ENCODE peak calls at places on chromosome 9, in eight cellular contexts. One of them, this sample, is unnamed.

GRCh38 chr9:133505901-133506652 is 18.7 kb downstream of the MYMK start:
- DNase-seq in adrenal gland: peak; percentile 67
- DNase-seq in heart left ventricle: peak; percentile 88
- DNase-seq in cardiac muscle cell: peak; percentile 98
- DNase-seq in pancreas: no peak
- DNase-seq in sigmoid colon: no peak
- DNase-seq in testis: peak; percentile 69
- DNase-seq in left ventricle myocardium inferior: peak; percentile 84
- DNase-seq in this sample: no peak

GRCh38 chr9:37650873-37651768 is at the start of gene FRMPD1:
- DNase-seq in adrenal gland: peak; percentile 71
- DNase-seq in heart left ventricle: peak; percentile 61
- DNase-seq in cardiac muscle cell: peak; percentile 51
- DNase-seq in pancreas: peak; percentile 73
- DNase-seq in sigmoid colon: peak; percentile 74
- DNase-seq in testis: peak; percentile 62
- DNase-seq in left ventricle myocardium inferior: peak; percentile 65
- DNase-seq in this sample: peak; percentile 89

GRCh38 chr9:16671591-16672137 is 198.8 kb downstream of the BNC2 start:
- DNase-seq in adrenal gland: no peak
- DNase-seq in heart left ventricle: no peak
- DNase-seq in cardiac muscle cell: peak; percentile 63
- DNase-seq in pancreas: no peak
- DNase-seq in sigmoid colon: no peak
- DNase-seq in testis: no peak
- DNase-seq in left ventricle myocardium inferior: no peak
- DNase-seq in this sample: no peak

GRCh38 chr9:76634356-76635054 is 129.7 kb upstream of the PCA3 start:
- DNase-seq in adrenal gland: no peak
- DNase-seq in heart left ventricle: no peak
- DNase-seq in cardiac muscle cell: peak; percentile 77
- DNase-seq in pancreas: no peak
- DNase-seq in sigmoid colon: no peak
- DNase-seq in testis: no peak
- DNase-seq in left ventricle myocardium inferior: no peak
- DNase-seq in this sample: no peak

GRCh38 chr9:126386088-126386487 is 59.5 kb downstream of the MVB12B start:
- DNase-seq in adrenal gland: peak; percentile 53
- DNase-seq in heart left ventricle: no peak
- DNase-seq in cardiac muscle cell: peak; percentile 27
- DNase-seq in pancreas: no peak
- DNase-seq in sigmoid colon: no peak
- DNase-seq in testis: peak; percentile 67
- DNase-seq in left ventricle myocardium inferior: no peak
- DNase-seq in this sample: peak; percentile 30

GRCh38 chr9:133460405-133461175 is 812 bp downstream of the CACFD1 start:
- DNase-seq in adrenal gland: peak; percentile 86
- DNase-seq in heart left ventricle: peak; percentile 49
- DNase-seq in cardiac muscle cell: peak; percentile 43
- DNase-seq in pancreas: peak; percentile 83
- DNase-seq in sigmoid colon: peak; percentile 86
- DNase-seq in testis: peak; percentile 67
- DNase-seq in left ventricle myocardium inferior: no peak
- DNase-seq in this sample: peak; percentile 73

GRCh38 chr9:126491256-126491879 is 122.4 kb upstream of the LMX1B start:
- DNase-seq in adrenal gland: peak; percentile 80
- DNase-seq in heart left ventricle: no peak
- DNase-seq in cardiac muscle cell: peak; percentile 76
- DNase-seq in pancreas: no peak
- DNase-seq in sigmoid colon: no peak
- DNase-seq in testis: peak; percentile 74
- DNase-seq in left ventricle myocardium inferior: no peak
- DNase-seq in this sample: no peak

GRCh38 chr9:21294904-21295538 is 10.1 kb downstream of the IFNA5 start:
- DNase-seq in adrenal gland: no peak
- DNase-seq in heart left ventricle: no peak
- DNase-seq in cardiac muscle cell: no peak
- DNase-seq in pancreas: no peak
- DNase-seq in sigmoid colon: no peak
- DNase-seq in testis: no peak
- DNase-seq in left ventricle myocardium inferior: no peak
- DNase-seq in this sample: no peak

GRCh38 chr9:102072061-102072764 is 333.8 kb upstream of the GRIN3A start:
- DNase-seq in adrenal gland: no peak
- DNase-seq in heart left ventricle: no peak
- DNase-seq in cardiac muscle cell: no peak
- DNase-seq in pancreas: no peak
- DNase-seq in sigmoid colon: no peak
- DNase-seq in testis: no peak
- DNase-seq in left ventricle myocardium inferior: no peak
- DNase-seq in this sample: no peak

GRCh38 chr9:37602817-37603216 is 10.4 kb upstream of the TOMM5 start:
- DNase-seq in adrenal gland: peak; percentile 53
- DNase-seq in heart left ventricle: peak; percentile 65
- DNase-seq in cardiac muscle cell: no peak
- DNase-seq in pancreas: peak; percentile 81
- DNase-seq in sigmoid colon: no peak
- DNase-seq in testis: no peak
- DNase-seq in left ventricle myocardium inferior: peak; percentile 26
- DNase-seq in this sample: no peak

DNA sequence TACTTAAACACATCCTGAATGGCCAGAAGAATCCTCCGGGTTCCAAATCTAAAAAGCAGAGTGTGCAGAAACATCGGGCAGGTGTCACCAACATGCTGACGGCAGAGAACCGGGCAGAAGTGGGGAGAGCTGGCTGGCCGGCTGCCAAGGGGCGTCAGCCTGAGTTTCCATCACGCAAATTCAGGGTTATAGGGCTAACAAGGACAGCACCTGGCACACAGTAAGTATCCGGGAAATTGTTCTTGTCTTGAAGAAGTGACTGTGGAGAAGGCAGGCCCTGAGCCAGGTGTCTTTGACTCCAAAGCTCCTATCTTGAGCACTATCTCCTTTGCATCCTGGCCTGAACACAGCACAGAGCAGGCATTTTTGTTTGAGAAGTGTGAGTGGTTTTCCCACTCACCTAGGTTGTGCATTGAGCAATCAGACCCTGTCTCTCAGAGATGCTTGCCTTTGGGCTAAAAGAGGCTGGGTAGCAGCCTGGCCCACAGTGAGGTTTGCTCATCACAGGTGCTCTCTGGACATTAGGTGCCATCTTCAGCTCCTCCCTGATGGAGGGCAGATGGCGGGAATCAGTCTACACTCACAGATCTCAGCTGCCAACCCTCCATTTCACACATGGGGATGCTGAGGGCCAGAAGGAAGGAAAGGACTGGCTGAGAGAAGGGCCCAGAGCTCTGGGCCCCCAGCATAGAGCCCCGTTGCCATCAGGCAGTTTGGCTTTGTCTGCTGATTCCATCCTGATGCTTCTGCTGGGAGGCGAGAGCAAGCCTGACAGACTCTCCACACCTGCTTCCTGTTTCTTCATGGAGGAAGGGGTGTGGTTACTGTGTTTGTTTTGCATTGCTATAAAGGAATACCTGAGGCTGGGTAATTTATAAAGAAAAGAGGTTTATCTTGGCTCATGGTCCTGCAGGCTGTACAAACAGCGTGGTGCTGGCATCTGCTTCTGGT is 52.8 kb downstream of the WHRN start:
- DNase-seq in adrenal gland: peak; percentile 80
- DNase-seq in heart left ventricle: no peak
- DNase-seq in cardiac muscle cell: peak; percentile 5
- DNase-seq in pancreas: no peak
- DNase-seq in sigmoid colon: no peak
- DNase-seq in testis: no peak
- DNase-seq in left ventricle myocardium inferior: no peak
- DNase-seq in this sample: no peak
- H3K4me3 ChIP-seq in adrenal gland: no peak overlapping the region
- H3K4me3 ChIP-seq in heart left ventricle: no peak overlapping the region
- H3K4me3 ChIP-seq in cardiac muscle cell: no peak overlapping the region
- H3K4me3 ChIP-seq in pancreas: no peak overlapping the region
- H3K4me3 ChIP-seq in sigmoid colon: no peak overlapping the region
- H3K4me3 ChIP-seq in testis: no peak overlapping the region
- H3K4me3 ChIP-seq in left ventricle myocardium inferior: no peak overlapping the region
- H3K4me3 ChIP-seq in this sample: no peak overlapping the region

GRCh38 chr9:12666813-12667212 is 26.4 kb upstream of the TYRP1 start:
- DNase-seq in adrenal gland: no peak
- DNase-seq in heart left ventricle: no peak
- DNase-seq in cardiac muscle cell: peak; percentile 17
- DNase-seq in pancreas: no peak
- DNase-seq in sigmoid colon: no peak
- DNase-seq in testis: no peak
- DNase-seq in left ventricle myocardium inferior: no peak
- DNase-seq in this sample: no peak
- TF ChIP-seq CTCF in adrenal gland: no peak
- TF ChIP-seq CTCF in heart left ventricle: no peak
- TF ChIP-seq CTCF in cardiac muscle cell: peak; percentile 35
- TF ChIP-seq CTCF in pancreas: no peak
- TF ChIP-seq CTCF in sigmoid colon: no peak
- TF ChIP-seq CTCF in testis: no peak
- TF ChIP-seq CTCF in left ventricle myocardium inferior: no peak
- TF ChIP-seq CTCF in this sample: peak; percentile 61

DNA sequence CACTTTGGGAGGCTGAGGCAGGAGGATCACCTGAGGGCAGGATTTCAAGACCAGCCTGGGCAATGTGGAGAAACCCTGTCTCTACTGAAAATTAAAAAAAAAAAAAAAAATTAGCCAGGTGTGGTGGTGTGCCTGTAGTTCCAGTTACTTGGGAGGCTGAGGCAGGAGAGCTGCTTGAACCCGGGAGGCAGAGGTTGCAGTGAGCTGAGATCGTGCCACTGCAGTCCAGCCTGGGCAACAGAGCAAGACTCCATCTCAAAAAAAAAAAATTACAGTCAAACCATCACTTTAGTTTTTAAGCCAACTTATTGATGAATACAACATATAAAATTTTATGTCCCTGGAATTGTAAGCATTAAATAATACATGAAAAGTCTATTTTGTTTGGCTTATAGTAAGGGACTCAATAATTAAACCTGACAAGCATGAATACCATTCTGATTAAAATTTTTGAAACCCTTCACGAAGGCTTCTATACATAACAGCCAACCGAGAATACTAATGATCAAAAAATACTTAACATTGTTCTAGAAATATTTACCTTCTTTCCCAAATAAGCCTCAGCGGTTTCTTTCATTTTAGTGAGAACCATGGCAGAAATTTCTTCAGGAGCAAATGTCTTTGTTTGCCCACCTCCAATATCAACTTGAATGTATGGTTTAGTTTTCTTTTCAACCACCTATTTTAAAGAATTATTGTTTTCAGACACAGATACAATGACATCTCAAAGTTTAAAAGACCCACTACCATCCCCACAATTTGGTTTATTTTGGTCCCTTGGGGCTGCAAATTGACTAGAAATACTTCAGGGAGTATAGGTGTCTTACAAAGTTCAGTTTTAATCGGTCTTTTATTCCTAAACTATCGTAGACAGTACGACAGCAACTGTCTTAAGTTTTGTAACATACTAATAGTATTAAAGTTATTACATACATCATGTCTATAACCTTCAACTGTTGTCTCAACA is 1.2 kb downstream of the HSPA5 start:
- DNase-seq in adrenal gland: no peak
- DNase-seq in heart left ventricle: no peak
- DNase-seq in cardiac muscle cell: no peak
- DNase-seq in pancreas: no peak
- DNase-seq in sigmoid colon: no peak
- DNase-seq in testis: no peak
- DNase-seq in left ventricle myocardium inferior: no peak
- DNase-seq in this sample: no peak
- H3K4me1 ChIP-seq in adrenal gland: peaks cover 61% of the 10 kb centered on the region
- H3K4me1 ChIP-seq in heart left ventricle: peaks cover 59% of the 10 kb centered on the region
- H3K4me1 ChIP-seq in cardiac muscle cell: peaks cover 40% of the 10 kb centered on the region
- H3K4me1 ChIP-seq in pancreas: peaks cover 41% of the 10 kb centered on the region
- H3K4me1 ChIP-seq in sigmoid colon: peaks cover 59% of the 10 kb centered on the region
- H3K4me1 ChIP-seq in testis: peaks cover 34% of the 10 kb centered on the region
- H3K4me1 ChIP-seq in left ventricle myocardium inferior: peaks cover 72% of the 10 kb centered on the region
- H3K4me1 ChIP-seq in this sample: peaks cover 4% of the 10 kb centered on the region

DNA sequence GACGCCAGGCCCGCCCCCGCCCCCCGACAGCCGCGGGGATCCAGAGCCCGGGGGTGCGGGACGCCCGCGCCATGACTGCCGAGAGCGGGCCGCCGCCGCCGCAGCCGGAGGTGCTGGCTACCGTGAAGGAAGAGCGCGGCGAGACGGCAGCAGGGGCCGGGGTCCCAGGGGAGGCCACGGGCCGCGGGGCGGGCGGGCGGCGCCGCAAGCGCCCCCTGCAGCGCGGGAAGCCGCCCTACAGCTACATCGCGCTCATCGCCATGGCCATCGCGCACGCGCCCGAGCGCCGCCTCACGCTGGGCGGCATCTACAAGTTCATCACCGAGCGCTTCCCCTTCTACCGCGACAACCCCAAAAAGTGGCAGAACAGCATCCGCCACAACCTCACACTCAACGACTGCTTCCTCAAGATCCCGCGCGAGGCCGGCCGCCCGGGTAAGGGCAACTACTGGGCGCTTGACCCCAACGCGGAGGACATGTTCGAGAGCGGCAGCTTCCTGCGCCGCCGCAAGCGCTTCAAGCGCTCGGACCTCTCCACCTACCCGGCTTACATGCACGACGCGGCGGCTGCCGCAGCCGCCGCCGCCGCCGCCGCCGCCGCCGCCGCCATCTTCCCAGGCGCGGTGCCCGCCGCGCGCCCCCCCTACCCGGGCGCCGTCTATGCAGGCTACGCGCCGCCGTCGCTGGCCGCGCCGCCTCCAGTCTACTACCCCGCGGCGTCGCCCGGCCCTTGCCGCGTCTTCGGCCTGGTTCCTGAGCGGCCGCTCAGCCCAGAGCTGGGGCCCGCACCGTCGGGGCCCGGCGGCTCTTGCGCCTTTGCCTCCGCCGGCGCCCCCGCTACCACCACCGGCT is 1.0 kb downstream of the FOXE1 start:
- DNase-seq in adrenal gland: no peak
- DNase-seq in heart left ventricle: no peak
- DNase-seq in cardiac muscle cell: peak; percentile 39
- DNase-seq in pancreas: no peak
- DNase-seq in sigmoid colon: no peak
- DNase-seq in testis: peak; percentile 71
- DNase-seq in left ventricle myocardium inferior: no peak
- DNase-seq in this sample: no peak
- H3K4me3 ChIP-seq in adrenal gland: no peak overlapping the region
- H3K4me3 ChIP-seq in heart left ventricle: peak overlapping the region; percentile 53
- H3K4me3 ChIP-seq in cardiac muscle cell: peak overlapping the region; percentile 35
- H3K4me3 ChIP-seq in pancreas: peak overlapping the region; percentile 25
- H3K4me3 ChIP-seq in sigmoid colon: peak overlapping the region; percentile 43
- H3K4me3 ChIP-seq in testis: peak overlapping the region; percentile 49
- H3K4me3 ChIP-seq in left ventricle myocardium inferior: peak overlapping the region; percentile 59
- H3K4me3 ChIP-seq in this sample: no peak overlapping the region

DNA sequence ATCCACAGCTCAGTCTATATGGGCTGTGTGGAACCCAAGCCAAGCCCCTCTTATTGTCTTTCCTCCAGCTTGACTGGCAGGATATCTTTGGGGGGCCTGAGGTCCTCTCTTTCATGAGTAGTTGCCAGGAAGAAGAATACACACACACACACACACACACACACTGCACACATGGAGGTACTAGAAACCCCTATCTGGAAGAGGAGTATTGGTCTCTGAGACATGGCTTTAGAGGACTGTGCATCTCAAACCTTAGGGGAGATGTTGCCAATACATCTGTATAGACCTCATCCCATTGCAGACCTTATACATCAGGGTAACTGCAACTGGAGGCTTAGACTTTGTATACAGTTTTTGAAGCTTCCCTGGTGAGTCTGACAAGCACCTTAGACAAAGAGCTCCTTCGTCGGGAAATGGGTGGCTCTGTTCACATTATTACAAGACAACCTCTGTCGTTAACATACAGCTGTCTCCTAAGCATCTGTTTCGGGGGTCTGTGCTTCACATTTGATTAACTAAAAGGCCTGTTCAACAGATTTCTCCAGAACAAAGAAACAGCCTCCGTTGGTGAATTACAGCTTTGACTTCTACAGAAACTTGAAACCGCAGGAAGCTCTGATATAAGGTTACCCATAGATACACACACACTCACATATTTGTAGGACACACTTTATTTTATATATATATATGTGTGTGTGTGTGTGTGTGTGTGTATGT is 5.5 kb upstream of the ENTREP1 start:
- DNase-seq in adrenal gland: no peak
- DNase-seq in heart left ventricle: no peak
- DNase-seq in cardiac muscle cell: no peak
- DNase-seq in pancreas: no peak
- DNase-seq in sigmoid colon: no peak
- DNase-seq in testis: no peak
- DNase-seq in left ventricle myocardium inferior: no peak
- DNase-seq in this sample: no peak
- TF ChIP-seq CTCF in adrenal gland: no peak
- TF ChIP-seq CTCF in heart left ventricle: no peak
- TF ChIP-seq CTCF in cardiac muscle cell: no peak
- TF ChIP-seq CTCF in pancreas: no peak
- TF ChIP-seq CTCF in sigmoid colon: no peak
- TF ChIP-seq CTCF in testis: no peak
- TF ChIP-seq CTCF in left ventricle myocardium inferior: no peak
- TF ChIP-seq CTCF in this sample: no peak

This sample was measured in BE2C.